ENCODE peak calls at places on chromosomes 4 and X, in six cellular contexts. One of them, this sample, is unnamed.

GRCh38 chr4:24657768-24658617 is 73.6 kb upstream of the DHX15 start:
- DNase-seq in neural progenitor cell: peak
- DNase-seq in HCT116: peak
- DNase-seq in PC-3: peak
- DNase-seq in OCI-LY7: peak
- DNase-seq in GM23338: peak
- DNase-seq in this sample: peak

GRCh38 chr4:101458914-101459313 is 111.6 kb upstream of the PPP3CA start:
- DNase-seq in neural progenitor cell: no peak
- DNase-seq in PC-3: no peak
- DNase-seq in HCT116: no peak
- DNase-seq in GM23338: no peak
- DNase-seq in OCI-LY7: no peak
- DNase-seq in this sample: no peak

GRCh38 chr4:105644270-105644669 is 64.2 kb downstream of the INTS12 start:
- DNase-seq in OCI-LY7: no peak
- DNase-seq in neural progenitor cell: peak
- DNase-seq in HCT116: no peak
- DNase-seq in PC-3: no peak
- DNase-seq in GM23338: no peak
- DNase-seq in this sample: no peak

GRCh38 chr4:2295535-2296442 is 33.9 kb upstream of the MXD4 start:
- DNase-seq in GM23338: peak
- DNase-seq in OCI-LY7: no peak
- DNase-seq in HCT116: no peak
- DNase-seq in neural progenitor cell: no peak
- DNase-seq in PC-3: no peak
- DNase-seq in this sample: no peak

GRCh38 chr4:182280439-182281111 is 37.4 kb downstream of the TENM3 start:
- DNase-seq in neural progenitor cell: no peak
- DNase-seq in OCI-LY7: no peak
- DNase-seq in HCT116: no peak
- DNase-seq in GM23338: no peak
- DNase-seq in PC-3: no peak
- DNase-seq in this sample: no peak

GRCh38 chr4:44446801-44447562 is 1.6 kb downstream of the KCTD8 start:
- DNase-seq in HCT116: no peak
- DNase-seq in neural progenitor cell: peak
- DNase-seq in OCI-LY7: no peak
- DNase-seq in PC-3: no peak
- DNase-seq in GM23338: peak
- DNase-seq in this sample: peak

GRCh38 chrX:24954732-24955131 is 61.0 kb downstream of the ARX start:
- DNase-seq in HCT116: no peak
- DNase-seq in OCI-LY7: no peak
- DNase-seq in neural progenitor cell: no peak
- DNase-seq in PC-3: no peak
- DNase-seq in GM23338: no peak
- DNase-seq in this sample: no peak

GRCh38 chr4:139301821-139302611 is at the start of gene NDUFC1:
- DNase-seq in PC-3: peak
- DNase-seq in HCT116: no peak
- DNase-seq in neural progenitor cell: peak
- DNase-seq in OCI-LY7: peak
- DNase-seq in GM23338: peak
- DNase-seq in this sample: peak

GRCh38 chr4:82984459-82984858 is 26.2 kb downstream of the LIN54 start:
- DNase-seq in neural progenitor cell: no peak
- DNase-seq in HCT116: peak
- DNase-seq in OCI-LY7: no peak
- DNase-seq in PC-3: peak
- DNase-seq in GM23338: peak
- DNase-seq in this sample: no peak

GRCh38 chrX:70032797-70033196 is 16.9 kb downstream of the AWAT2 start:
- DNase-seq in PC-3: no peak
- DNase-seq in OCI-LY7: no peak
- DNase-seq in neural progenitor cell: no peak
- DNase-seq in GM23338: no peak
- DNase-seq in HCT116: no peak
- DNase-seq in this sample: no peak

GRCh38 chr4:135249006-135249405 is 1047.4 kb upstream of the PABPC4L start:
- DNase-seq in HCT116: no peak
- DNase-seq in PC-3: no peak
- DNase-seq in GM23338: peak
- DNase-seq in OCI-LY7: no peak
- DNase-seq in neural progenitor cell: peak
- DNase-seq in this sample: no peak

GRCh38 chr4:1241466-1241935 is 7.4 kb downstream of the CTBP1 start:
- DNase-seq in neural progenitor cell: no peak
- DNase-seq in GM23338: no peak
- DNase-seq in PC-3: no peak
- DNase-seq in HCT116: no peak
- DNase-seq in OCI-LY7: no peak
- DNase-seq in this sample: no peak

GRCh38 chr4:40520533-40520932 is 109.1 kb downstream of the RBM47 start:
- DNase-seq in GM23338: no peak
- DNase-seq in HCT116: no peak
- DNase-seq in PC-3: no peak
- DNase-seq in neural progenitor cell: no peak
- DNase-seq in OCI-LY7: no peak
- DNase-seq in this sample: no peak

GRCh38 chrX:54641530-54641929 is 111.5 kb downstream of the GNL3L start:
- DNase-seq in PC-3: peak
- DNase-seq in OCI-LY7: peak
- DNase-seq in neural progenitor cell: no peak
- DNase-seq in HCT116: no peak
- DNase-seq in GM23338: peak
- DNase-seq in this sample: no peak

GRCh38 chr4:118942465-118942864 is 53.8 kb downstream of the SYNPO2 start:
- DNase-seq in PC-3: peak
- DNase-seq in neural progenitor cell: no peak
- DNase-seq in GM23338: no peak
- DNase-seq in OCI-LY7: no peak
- DNase-seq in HCT116: no peak
- DNase-seq in this sample: no peak

GRCh38 chrX:10612215-10612614 is 8.2 kb downstream of the MID1 start:
- DNase-seq in OCI-LY7: no peak
- DNase-seq in PC-3: peak
- DNase-seq in HCT116: no peak
- DNase-seq in neural progenitor cell: no peak
- DNase-seq in GM23338: no peak
- DNase-seq in this sample: no peak

GRCh38 chr4:94534401-94535312 is 82.9 kb downstream of the PDLIM5 start:
- DNase-seq in HCT116: no peak
- DNase-seq in GM23338: peak
- DNase-seq in OCI-LY7: no peak
- DNase-seq in neural progenitor cell: no peak
- DNase-seq in PC-3: no peak
- DNase-seq in this sample: peak

GRCh38 chrX:24838624-24839023 is 144.9 kb downstream of the POLA1 start:
- DNase-seq in GM23338: peak
- DNase-seq in HCT116: no peak
- DNase-seq in neural progenitor cell: peak
- DNase-seq in OCI-LY7: peak
- DNase-seq in PC-3: peak
- DNase-seq in this sample: peak

GRCh38 chr4:165715989-165716388 is 157.0 kb upstream of the TLL1 start:
- DNase-seq in neural progenitor cell: no peak
- DNase-seq in HCT116: no peak
- DNase-seq in OCI-LY7: no peak
- DNase-seq in PC-3: no peak
- DNase-seq in GM23338: no peak
- DNase-seq in this sample: no peak

GRCh38 chrX:9612146-9612505 is 147.3 kb downstream of the TBL1X start:
- DNase-seq in HCT116: no peak
- DNase-seq in neural progenitor cell: no peak
- DNase-seq in OCI-LY7: no peak
- DNase-seq in PC-3: no peak
- DNase-seq in GM23338: no peak
- DNase-seq in this sample: no peak

GRCh38 chrX:136541294-136541693 is 9.3 kb downstream of the VGLL1 start:
- DNase-seq in neural progenitor cell: no peak
- DNase-seq in HCT116: no peak
- DNase-seq in PC-3: no peak
- DNase-seq in OCI-LY7: no peak
- DNase-seq in GM23338: no peak
- DNase-seq in this sample: peak

GRCh38 chrX:150211988-150212387 is 151.1 kb upstream of the MAMLD1 start:
- DNase-seq in PC-3: peak
- DNase-seq in GM23338: no peak
- DNase-seq in neural progenitor cell: no peak
- DNase-seq in OCI-LY7: no peak
- DNase-seq in HCT116: no peak
- DNase-seq in this sample: no peak

GRCh38 chrX:46935295-46935694 is 23.1 kb downstream of the JADE3 start:
- DNase-seq in OCI-LY7: no peak
- DNase-seq in GM23338: no peak
- DNase-seq in HCT116: no peak
- DNase-seq in neural progenitor cell: no peak
- DNase-seq in PC-3: no peak
- DNase-seq in this sample: no peak

GRCh38 chr4:105966046-105966445 is 70.8 kb downstream of the NPNT start:
- DNase-seq in PC-3: peak
- DNase-seq in GM23338: peak
- DNase-seq in OCI-LY7: no peak
- DNase-seq in HCT116: no peak
- DNase-seq in neural progenitor cell: no peak
- DNase-seq in this sample: peak

GRCh38 chr4:38387348-38387747 is 276.7 kb upstream of the KLF3 start:
- DNase-seq in GM23338: no peak
- DNase-seq in OCI-LY7: no peak
- DNase-seq in neural progenitor cell: no peak
- DNase-seq in PC-3: no peak
- DNase-seq in HCT116: no peak
- DNase-seq in this sample: peak

DNA sequence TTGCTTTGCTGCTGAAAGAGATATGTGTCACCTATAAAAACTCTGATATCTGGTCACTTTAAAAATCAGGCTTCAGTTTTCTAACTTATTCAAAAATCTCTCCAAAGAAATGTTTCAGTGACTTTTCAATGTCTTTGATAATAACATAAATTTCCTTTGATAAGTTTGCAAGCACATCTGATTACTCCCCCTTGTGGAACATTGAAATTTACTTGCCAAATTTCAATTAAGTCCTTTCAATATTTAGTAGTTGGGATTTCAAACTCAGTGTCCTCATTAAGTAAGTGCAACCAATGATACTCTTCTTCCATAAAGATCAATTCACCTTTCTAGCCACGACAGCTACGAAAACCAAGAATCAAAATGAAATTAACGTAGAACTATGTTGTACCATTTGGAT is 151.3 kb upstream of the FAM47C start:
- DNase-seq in PC-3: peak
- DNase-seq in GM23338: peak
- DNase-seq in neural progenitor cell: no peak
- DNase-seq in HCT116: no peak
- DNase-seq in OCI-LY7: no peak
- DNase-seq in this sample: no peak
- TF ChIP-seq CTCF in PC-3: peak
- TF ChIP-seq CTCF in GM23338: no peak
- TF ChIP-seq CTCF in neural progenitor cell: peak
- TF ChIP-seq CTCF in HCT116: no peak
- TF ChIP-seq CTCF in OCI-LY7: peak
- TF ChIP-seq CTCF in this sample: peak

GRCh38 chr4:186137193-186137792 is 32.8 kb downstream of the FAM149A start:
- DNase-seq in OCI-LY7: peak
- DNase-seq in GM23338: peak
- DNase-seq in neural progenitor cell: no peak
- DNase-seq in PC-3: peak
- DNase-seq in HCT116: peak
- DNase-seq in this sample: peak
- TF ChIP-seq EZH2phosphoT487 in OCI-LY7: no peak
- TF ChIP-seq EZH2phosphoT487 in GM23338: no peak
- TF ChIP-seq EZH2phosphoT487 in neural progenitor cell: no peak
- TF ChIP-seq EZH2phosphoT487 in PC-3: no peak
- TF ChIP-seq EZH2phosphoT487 in HCT116: no peak
- TF ChIP-seq EZH2phosphoT487 in this sample: no peak

GRCh38 chrX:129599499-129599898 is 55.3 kb downstream of the APLN start:
- DNase-seq in GM23338: no peak
- DNase-seq in OCI-LY7: no peak
- DNase-seq in PC-3: no peak
- DNase-seq in HCT116: no peak
- DNase-seq in neural progenitor cell: no peak
- DNase-seq in this sample: no peak
- H3K27ac ChIP-seq in GM23338: no peak
- H3K27ac ChIP-seq in OCI-LY7: no peak
- H3K27ac ChIP-seq in PC-3: no peak
- H3K27ac ChIP-seq in HCT116: no peak
- H3K27ac ChIP-seq in neural progenitor cell: no peak
- H3K27ac ChIP-seq in this sample: no peak

GRCh38 chr4:153439831-153440230 is 26.3 kb upstream of the TMEM131L start:
- DNase-seq in OCI-LY7: peak
- DNase-seq in GM23338: no peak
- DNase-seq in PC-3: no peak
- DNase-seq in HCT116: no peak
- DNase-seq in neural progenitor cell: no peak
- DNase-seq in this sample: no peak

GRCh38 chr4:153440475-153440874 is 25.7 kb upstream of the TMEM131L start:
- DNase-seq in neural progenitor cell: no peak
- DNase-seq in OCI-LY7: peak
- DNase-seq in PC-3: no peak
- DNase-seq in HCT116: no peak
- DNase-seq in GM23338: no peak
- DNase-seq in this sample: no peak

GRCh38 chr4:153434190-153434589 is 32.0 kb upstream of the TMEM131L start:
- DNase-seq in PC-3: no peak
- DNase-seq in neural progenitor cell: no peak
- DNase-seq in OCI-LY7: peak
- DNase-seq in HCT116: no peak
- DNase-seq in GM23338: no peak
- DNase-seq in this sample: no peak

GRCh38 chr4:153433753-153434105 is 32.4 kb upstream of the TMEM131L start:
- DNase-seq in neural progenitor cell: no peak
- DNase-seq in OCI-LY7: no peak
- DNase-seq in GM23338: no peak
- DNase-seq in PC-3: no peak
- DNase-seq in HCT116: no peak
- DNase-seq in this sample: no peak

GRCh38 chr4:153438916-153439756 is 27.0 kb upstream of the TMEM131L start:
- DNase-seq in PC-3: no peak
- DNase-seq in OCI-LY7: peak
- DNase-seq in GM23338: no peak
- DNase-seq in neural progenitor cell: no peak
- DNase-seq in HCT116: no peak
- DNase-seq in this sample: no peak
- TF ChIP-seq CTCF in PC-3: no peak
- TF ChIP-seq CTCF in OCI-LY7: peak
- TF ChIP-seq CTCF in GM23338: no peak
- TF ChIP-seq CTCF in neural progenitor cell: no peak
- TF ChIP-seq CTCF in HCT116: no peak
- TF ChIP-seq CTCF in this sample: no peak

GRCh38 chr4:183658362-183659028 is 490 bp downstream of the RWDD4 start:
- DNase-seq in GM23338: peak
- DNase-seq in neural progenitor cell: peak
- DNase-seq in OCI-LY7: peak
- DNase-seq in HCT116: no peak
- DNase-seq in PC-3: peak
- DNase-seq in this sample: peak
- TF ChIP-seq EZH2phosphoT487 in GM23338: no peak
- TF ChIP-seq EZH2phosphoT487 in neural progenitor cell: no peak
- TF ChIP-seq EZH2phosphoT487 in OCI-LY7: no peak
- TF ChIP-seq EZH2phosphoT487 in HCT116: no peak
- TF ChIP-seq EZH2phosphoT487 in PC-3: no peak
- TF ChIP-seq EZH2phosphoT487 in this sample: no peak